ENCODE peak calls at places on chromosomes 13 and 19, in five cellular contexts. Z is activated naive CD4-positive, alpha-beta T cell; L is stimulated activated CD8-positive, alpha-beta memory T cell treated with anti-CD3 and anti-CD28 coated beads, Interleukin-12 subunit alpha, Interleukin-12 subunit beta, amount 100 ng/mL, for 4 hours; N is iPS DF 19.7; H is progenitor cell of endocrine pancreas. J is an unnamed sample.

GRCh38 chr19:55070755-55071502 is 4.7 kb upstream of the EPS8L1 start:
- DNase-seq in Z (no peak), L (no peak), N (no peak), H (no peak), J (no peak)

GRCh38 chr19:18574691-18575291 is 3.1 kb downstream of the UBA52 start:
- DNase-seq in Z (no peak), L (no peak), N (no peak), H (no peak), J (no peak)

GRCh38 chr19:3687774-3688706 is 12.2 kb downstream of the PIP5K1C start:
- DNase-seq in Z (no peak), L (no peak), N (no peak), H (no peak), J (no peak)

GRCh38 chr13:111534646-111535461 is 214.4 kb downstream of the TEX29 start:
- DNase-seq in Z (no peak), L (no peak), N (no peak), H (no peak), J (no peak)

GRCh38 chr13:49240017-49240416 is 7.7 kb upstream of the CDADC1 start:
- DNase-seq in Z (no peak), L (no peak), N (no peak), H (no peak), J (peak; percentile 27)

GRCh38 chr13:54241719-54242118 is 1213.1 kb downstream of the OLFM4 start:
- DNase-seq in Z (no peak), L (no peak), N (no peak), H (no peak), J (no peak)

GRCh38 chr13:67769987-67770341 is 539.8 kb upstream of the PCDH9 start:
- DNase-seq in Z (no peak), L (no peak), N (no peak), H (no peak), J (no peak)

GRCh38 chr19:35090160-35090794 is 25.3 kb upstream of the FXYD3 start:
- DNase-seq in Z (no peak), L (peak; percentile 4), N (peak; percentile 47), H (peak; percentile 28), J (peak; percentile 23)

GRCh38 chr13:25802579-25802978 is 249.2 kb downstream of the SHISA2 start:
- DNase-seq in Z (no peak), L (no peak), N (no peak), H (no peak), J (no peak)

GRCh38 chr19:44846455-44847143 is 502 bp downstream of the NECTIN2 start:
- DNase-seq in Z (no peak), L (no peak), N (no peak), H (peak; percentile 62), J (no peak)

GRCh38 chr13:110107568-110108347 is 199.2 kb downstream of the COL4A1 start:
- DNase-seq in Z (no peak), L (no peak), N (peak; percentile 33), H (no peak), J (no peak)

GRCh38 chr19:8022275-8022674 is 16.8 kb upstream of the ELAVL1 start:
- DNase-seq in Z (no peak), L (no peak), N (no peak), H (no peak), J (no peak)

GRCh38 chr13:36131931-36132297 is 732 bp upstream of the DCLK1 start:
- DNase-seq in Z (no peak), L (no peak), N (no peak), H (no peak), J (no peak)

GRCh38 chr19:19543640-19544039 is 5.6 kb downstream of the CILP2 start:
- DNase-seq in Z (no peak), L (no peak), N (no peak), H (no peak), J (no peak)

GRCh38 chr13:64314286-64314685 is 2898.6 kb upstream of the PCDH20 start:
- DNase-seq in Z (no peak), L (no peak), N (no peak), H (no peak), J (no peak)

GRCh38 chr13:63048648-63049047 is 1633.0 kb upstream of the PCDH20 start:
- DNase-seq in Z (no peak), L (no peak), N (no peak), H (no peak), J (no peak)

GRCh38 chr19:54266133-54266532 is 9.1 kb upstream of the LILRB5 start:
- DNase-seq in Z (peak; percentile 52), L (peak; percentile 28), N (peak; percentile 82), H (peak; percentile 82), J (peak; percentile 62)

GRCh38 chr19:51808333-51808986 is 13.5 kb downstream of the FPR3 start:
- DNase-seq in Z (no peak), L (no peak), N (no peak), H (no peak), J (no peak)

GRCh38 chr19:34712606-34713261 is 21.3 kb upstream of the ZNF181 start:
- DNase-seq in Z (no peak), L (no peak), N (peak; percentile 68), H (no peak), J (peak; percentile 68)

GRCh38 chr19:23436944-23437343 is 41.7 kb upstream of the ZNF91 start:
- DNase-seq in Z (no peak), L (no peak), N (no peak), H (no peak), J (no peak)

GRCh38 chr13:114152831-114153371 is 20.5 kb upstream of the RASA3 start:
- DNase-seq in Z (no peak), L (no peak), N (no peak), H (no peak), J (no peak)

GRCh38 chr13:87376081-87376480 is 295.1 kb upstream of the SLITRK5 start:
- DNase-seq in Z (no peak), L (no peak), N (no peak), H (no peak), J (no peak)

GRCh38 chr13:111912991-111913781 is 153.8 kb upstream of the SOX1 start:
- DNase-seq in Z (no peak), L (no peak), N (no peak), H (peak; percentile 8), J (no peak)

GRCh38 chr19:1952635-1953034 is 11.7 kb downstream of the CSNK1G2 start:
- DNase-seq in Z (no peak), L (no peak), N (no peak), H (no peak), J (no peak)

GRCh38 chr19:46834121-46834520 is 16.5 kb downstream of the AP2S1 start:
- DNase-seq in Z (no peak), L (no peak), N (no peak), H (no peak), J (no peak)

GRCh38 chr13:29567411-29567810 is 28.1 kb downstream of the SLC7A1 start:
- DNase-seq in Z (no peak), L (no peak), N (no peak), H (no peak), J (no peak)

GRCh38 chr13:26488236-26489028 is 69.1 kb upstream of the WASF3 start:
- DNase-seq in Z (no peak), L (no peak), N (no peak), H (no peak), J (no peak)

GRCh38 chr19:55383789-55384575 is at the start of gene TMEM238:
- DNase-seq in Z (no peak), L (no peak), N (no peak), H (peak; percentile 62), J (peak; percentile 38)

GRCh38 chr13:105048685-105049084 is 1486.8 kb downstream of the EFNB2 start:
- DNase-seq in Z (no peak), L (no peak), N (no peak), H (no peak), J (no peak)

GRCh38 chr19:47663911-47664771 is 49.1 kb upstream of the EHD2 start:
- DNase-seq in Z (no peak), L (no peak), N (no peak), H (no peak), J (no peak)

GRCh38 chr13:45615501-45616101 is at the start of gene ERICH6B:
- DNase-seq in Z (no peak), L (no peak), N (peak; percentile 64), H (peak; percentile 63), J (no peak)

GRCh38 chr19:33295621-33296472 is 6.5 kb downstream of the CEBPA start:
- DNase-seq in Z (no peak), L (no peak), N (no peak), H (no peak), J (no peak)

GRCh38 chr13:107847406-107847805 is 367.9 kb downstream of the LIG4 start:
- DNase-seq in Z (no peak), L (no peak), N (no peak), H (no peak), J (no peak)

GRCh38 chr19:42409477-42409876 is 17.7 kb downstream of the LIPE start:
- DNase-seq in Z (no peak), L (no peak), N (no peak), H (peak; percentile 51), J (no peak)

GRCh38 chr19:49430678-49431329 is 5.6 kb downstream of the GFY start:
- DNase-seq in Z (no peak), L (no peak), N (no peak), H (no peak), J (no peak)